ENCODE peak calls at places on chromosomes 7 and 10, in four cellular contexts. E is T-cell, A is brain pericyte, L is pulmonary artery endothelial cell. C is an unnamed sample.
A peak's percentile ranks its signal among the peaks of the same experiment; 100 is the strongest.

GRCh38 chr7:131188367-131189339 is 139.0 kb upstream of the MKLN1 start:
- DNase-seq in E (peak; percentile 26), A (peak; percentile 44), L (no peak), C (peak; percentile 58)

GRCh38 chr10:124614003-124614659 is 130.0 kb downstream of the FAM53B start:
- DNase-seq in E (no peak), A (no peak), L (no peak), C (no peak)

GRCh38 chr10:92011560-92012214 is 88.1 kb downstream of the BTAF1 start:
- DNase-seq in E (no peak), A (no peak), L (peak; percentile 7), C (no peak)

GRCh38 chr10:67088035-67088434 is 162.2 kb downstream of the LRRTM3 start:
- DNase-seq in E (no peak), A (no peak), L (no peak), C (no peak)

GRCh38 chr7:80440908-80441307 is 71.0 kb downstream of the GNAT3 start:
- DNase-seq in E (no peak), A (no peak), L (no peak), C (no peak)

GRCh38 chr7:19284596-19285300 is 139.5 kb upstream of the FERD3L start:
- DNase-seq in E (no peak), A (no peak), L (no peak), C (no peak)

GRCh38 chr7:27961255-27961654 is 219.3 kb downstream of the JAZF1 start:
- DNase-seq in E (no peak), A (no peak), L (no peak), C (no peak)

GRCh38 chr7:129188372-129188891 is at the start of gene SMO:
- DNase-seq in E (no peak), A (no peak), L (no peak), C (no peak)

GRCh38 chr10:50508315-50509051 is 115.3 kb downstream of the SGMS1 start:
- DNase-seq in E (no peak), A (no peak), L (no peak), C (peak; percentile 21)

GRCh38 chr7:54839538-54840213 is 80.7 kb upstream of the SEC61G start:
- DNase-seq in E (no peak), A (no peak), L (no peak), C (no peak)

GRCh38 chr10:17605936-17606335 is 11.2 kb downstream of the HACD1 start:
- DNase-seq in E (no peak), A (no peak), L (no peak), C (no peak)

GRCh38 chr7:99407849-99408346 is 499 bp downstream of the PDAP1 start:
- DNase-seq in E (peak; percentile 9), A (no peak), L (peak; percentile 40), C (peak; percentile 18)

GRCh38 chr10:51269816-51270215 is 195.5 kb downstream of the PRKG1 start:
- DNase-seq in E (no peak), A (no peak), L (no peak), C (no peak)

GRCh38 chr7:113460067-113460466 is 341.7 kb upstream of the SMIM30 start:
- DNase-seq in E (no peak), A (no peak), L (no peak), C (no peak)

GRCh38 chr10:83957168-83957750 is 182.1 kb upstream of the GHITM start:
- DNase-seq in E (no peak), A (no peak), L (no peak), C (no peak)

GRCh38 chr10:42816917-42817316 is 34.3 kb downstream of the BMS1 start:
- DNase-seq in E (no peak), A (no peak), L (no peak), C (no peak)

GRCh38 chr7:130734525-130735272 is 692 bp upstream of the KLF14 start:
- DNase-seq in E (no peak), A (no peak), L (no peak), C (no peak)

GRCh38 chr10:76397210-76397881 is 965.9 kb downstream of the LRMDA start:
- DNase-seq in E (no peak), A (peak; percentile 57), L (no peak), C (no peak)

GRCh38 chr10:124040454-124040853 is 52.9 kb downstream of the CHST15 start:
- DNase-seq in E (no peak), A (no peak), L (no peak), C (no peak)

GRCh38 chr10:1726861-1727260 is 10.5 kb downstream of the ADARB2 start:
- DNase-seq in E (no peak), A (no peak), L (no peak), C (no peak)

GRCh38 chr10:129743738-129744133 is 220.3 kb downstream of the EBF3 start:
- DNase-seq in E (no peak), A (no peak), L (no peak), C (no peak)

GRCh38 chr10:4243651-4244050 is 458.6 kb upstream of the KLF6 start:
- DNase-seq in E (no peak), A (peak; percentile 95), L (peak; percentile 89), C (no peak)

GRCh38 chr10:68095176-68095575 is 14.1 kb upstream of the MYPN start:
- DNase-seq in E (no peak), A (no peak), L (no peak), C (no peak)

GRCh38 chr10:3248526-3249255 is 76.1 kb upstream of the PITRM1 start:
- DNase-seq in E (no peak), A (peak; percentile 22), L (no peak), C (no peak)

GRCh38 chr10:116753759-116754158 is 11.4 kb upstream of the HSPA12A start:
- DNase-seq in E (no peak), A (no peak), L (no peak), C (no peak)

GRCh38 chr10:43114743-43115611 is 23.3 kb upstream of the CSGALNACT2 start:
- DNase-seq in E (no peak), A (no peak), L (no peak), C (no peak)

GRCh38 chr7:128115326-128115820 is 84.1 kb upstream of the LRRC4 start:
- DNase-seq in E (no peak), A (no peak), L (no peak), C (no peak)

GRCh38 chr7:6533893-6534804 is 17.1 kb downstream of the GRID2IP start:
- DNase-seq in E (no peak), A (no peak), L (no peak), C (no peak)

GRCh38 chr10:112140110-112140755 is 43.3 kb downstream of the GPAM start:
- DNase-seq in E (peak; percentile 43), A (peak; percentile 21), L (peak; percentile 13), C (peak; percentile 17)

GRCh38 chr10:110504111-110504735 is 6.5 kb downstream of the DUSP5 start:
- DNase-seq in E (peak; percentile 47), A (peak; percentile 83), L (peak; percentile 85), C (no peak)

GRCh38 chr10:87095241-87095945 is 387 bp downstream of the SHLD2 start:
- DNase-seq in E (peak; percentile 77), A (no peak), L (no peak), C (peak; percentile 75)

GRCh38 chr7:133077394-133077793 is 4.5 kb downstream of the CHCHD3 start:
- DNase-seq in E (no peak), A (no peak), L (no peak), C (no peak)

GRCh38 chr7:23161502-23161901 is 20.3 kb upstream of the NUP42 start:
- DNase-seq in E (no peak), A (no peak), L (no peak), C (no peak)

GRCh38 chr10:50464004-50464409 is 159.7 kb downstream of the SGMS1 start:
- DNase-seq in E (no peak), A (no peak), L (no peak), C (no peak)

GRCh38 chr7:94422136-94422535 is 27.4 kb downstream of the COL1A2 start:
- DNase-seq in E (no peak), A (no peak), L (no peak), C (no peak)

GRCh38 chr10:113475381-113475807 is 77.5 kb upstream of the HABP2 start:
- DNase-seq in E (no peak), A (no peak), L (no peak), C (no peak)

GRCh38 chr7:157973971-157974677 is 613.5 kb downstream of the PTPRN2 start:
- DNase-seq in E (no peak), A (no peak), L (no peak), C (no peak)

GRCh38 chr10:97319671-97320479 is 804 bp downstream of the FRAT1 start:
- DNase-seq in E (peak; percentile 58), A (no peak), L (no peak), C (peak; percentile 32)

C was measured in T-helper 22 cell.